ENCODE peak calls at places on chromosomes 6 and 20, in six cellular contexts. One of them, this sample, is unnamed.

GRCh38 chr6:8017276-8017701 is 46.9 kb downstream of the BLOC1S5 start:
- DNase-seq in C1 segment of cervical spinal cord: no peak
- DNase-seq in cardiac muscle cell: no peak
- DNase-seq in GOT3: no peak
- DNase-seq in stimulated activated CD8-positive, alpha-beta memory T cell treated with anti-CD3 and anti-CD28 coated beads, Interleukin-4, amount 100 ng/mL, for 24 hours: no peak
- DNase-seq in astrocyte: no peak
- DNase-seq in this sample: no peak

GRCh38 chr20:13231031-13231752 is 10.1 kb downstream of the ISM1 start:
- DNase-seq in GOT3: peak; percentile 32
- DNase-seq in cardiac muscle cell: no peak
- DNase-seq in C1 segment of cervical spinal cord: no peak
- DNase-seq in astrocyte: no peak
- DNase-seq in stimulated activated CD8-positive, alpha-beta memory T cell treated with anti-CD3 and anti-CD28 coated beads, Interleukin-4, amount 100 ng/mL, for 24 hours: peak; percentile 2
- DNase-seq in this sample: peak; percentile 32

GRCh38 chr6:170552765-170553685 is at the start of gene PSMB1:
- DNase-seq in cardiac muscle cell: peak; percentile 97
- DNase-seq in GOT3: peak; percentile 79
- DNase-seq in C1 segment of cervical spinal cord: peak; percentile 95
- DNase-seq in astrocyte: peak; percentile 92
- DNase-seq in stimulated activated CD8-positive, alpha-beta memory T cell treated with anti-CD3 and anti-CD28 coated beads, Interleukin-4, amount 100 ng/mL, for 24 hours: peak; percentile 75
- DNase-seq in this sample: peak; percentile 88

GRCh38 chr6:108436771-108437170 is 123.9 kb upstream of the FOXO3 start:
- DNase-seq in cardiac muscle cell: no peak
- DNase-seq in stimulated activated CD8-positive, alpha-beta memory T cell treated with anti-CD3 and anti-CD28 coated beads, Interleukin-4, amount 100 ng/mL, for 24 hours: no peak
- DNase-seq in GOT3: no peak
- DNase-seq in astrocyte: no peak
- DNase-seq in C1 segment of cervical spinal cord: no peak
- DNase-seq in this sample: no peak

GRCh38 chr20:46199198-46199597 is 81.1 kb downstream of the CD40 start:
- DNase-seq in astrocyte: no peak
- DNase-seq in cardiac muscle cell: no peak
- DNase-seq in stimulated activated CD8-positive, alpha-beta memory T cell treated with anti-CD3 and anti-CD28 coated beads, Interleukin-4, amount 100 ng/mL, for 24 hours: no peak
- DNase-seq in C1 segment of cervical spinal cord: no peak
- DNase-seq in GOT3: peak; percentile 19
- DNase-seq in this sample: no peak

GRCh38 chr20:34637245-34638185 is 39.4 kb downstream of the PIGU start:
- DNase-seq in astrocyte: peak; percentile 7
- DNase-seq in cardiac muscle cell: peak; percentile 87
- DNase-seq in C1 segment of cervical spinal cord: peak; percentile 13
- DNase-seq in stimulated activated CD8-positive, alpha-beta memory T cell treated with anti-CD3 and anti-CD28 coated beads, Interleukin-4, amount 100 ng/mL, for 24 hours: no peak
- DNase-seq in GOT3: no peak
- DNase-seq in this sample: no peak

GRCh38 chr6:30130887-30131862 is 4.8 kb upstream of the TRIM40 start:
- DNase-seq in C1 segment of cervical spinal cord: peak; percentile 54
- DNase-seq in astrocyte: peak; percentile 72
- DNase-seq in cardiac muscle cell: peak; percentile 90
- DNase-seq in GOT3: peak; percentile 6
- DNase-seq in stimulated activated CD8-positive, alpha-beta memory T cell treated with anti-CD3 and anti-CD28 coated beads, Interleukin-4, amount 100 ng/mL, for 24 hours: peak; percentile 39
- DNase-seq in this sample: peak; percentile 72

GRCh38 chr6:131400054-131400781 is 172.8 kb upstream of the ARG1 start:
- DNase-seq in GOT3: no peak
- DNase-seq in stimulated activated CD8-positive, alpha-beta memory T cell treated with anti-CD3 and anti-CD28 coated beads, Interleukin-4, amount 100 ng/mL, for 24 hours: no peak
- DNase-seq in astrocyte: peak; percentile 93
- DNase-seq in cardiac muscle cell: peak; percentile 72
- DNase-seq in C1 segment of cervical spinal cord: no peak
- DNase-seq in this sample: no peak

GRCh38 chr6:150764638-150765456 is 100.7 kb upstream of the MTHFD1L start:
- DNase-seq in GOT3: no peak
- DNase-seq in stimulated activated CD8-positive, alpha-beta memory T cell treated with anti-CD3 and anti-CD28 coated beads, Interleukin-4, amount 100 ng/mL, for 24 hours: no peak
- DNase-seq in C1 segment of cervical spinal cord: no peak
- DNase-seq in astrocyte: no peak
- DNase-seq in cardiac muscle cell: no peak
- DNase-seq in this sample: no peak

GRCh38 chr20:10131612-10132345 is 86.9 kb upstream of the SNAP25 start:
- DNase-seq in stimulated activated CD8-positive, alpha-beta memory T cell treated with anti-CD3 and anti-CD28 coated beads, Interleukin-4, amount 100 ng/mL, for 24 hours: no peak
- DNase-seq in cardiac muscle cell: peak; percentile 83
- DNase-seq in astrocyte: peak; percentile 76
- DNase-seq in GOT3: no peak
- DNase-seq in C1 segment of cervical spinal cord: peak; percentile 96
- DNase-seq in this sample: no peak

GRCh38 chr6:147834377-147834776 is 325.9 kb downstream of the SAMD5 start:
- DNase-seq in cardiac muscle cell: peak; percentile 40
- DNase-seq in GOT3: no peak
- DNase-seq in stimulated activated CD8-positive, alpha-beta memory T cell treated with anti-CD3 and anti-CD28 coated beads, Interleukin-4, amount 100 ng/mL, for 24 hours: no peak
- DNase-seq in C1 segment of cervical spinal cord: no peak
- DNase-seq in astrocyte: no peak
- DNase-seq in this sample: no peak

GRCh38 chr6:39178235-39178634 is 51.0 kb downstream of the KCNK5 start:
- DNase-seq in stimulated activated CD8-positive, alpha-beta memory T cell treated with anti-CD3 and anti-CD28 coated beads, Interleukin-4, amount 100 ng/mL, for 24 hours: no peak
- DNase-seq in astrocyte: no peak
- DNase-seq in C1 segment of cervical spinal cord: no peak
- DNase-seq in cardiac muscle cell: no peak
- DNase-seq in GOT3: no peak
- DNase-seq in this sample: no peak

GRCh38 chr20:15699431-15700146 is 873.7 kb downstream of the KIF16B start:
- DNase-seq in astrocyte: no peak
- DNase-seq in C1 segment of cervical spinal cord: no peak
- DNase-seq in cardiac muscle cell: no peak
- DNase-seq in stimulated activated CD8-positive, alpha-beta memory T cell treated with anti-CD3 and anti-CD28 coated beads, Interleukin-4, amount 100 ng/mL, for 24 hours: no peak
- DNase-seq in GOT3: no peak
- DNase-seq in this sample: no peak